ENCODE peak calls at places on chromosomes 16 and 17, in four cellular contexts. One of them, this sample, is unnamed.

GRCh38 chr17:81966343-81967243 is 5.6 kb upstream of the NOTUM start:
- DNase-seq in NB4: peak
- DNase-seq in tibial artery: no peak
- DNase-seq in kidney epithelial cell: no peak
- DNase-seq in this sample: no peak

GRCh38 chr17:56681561-56682266 is 88.2 kb downstream of the NOG start:
- DNase-seq in NB4: peak
- DNase-seq in kidney epithelial cell: peak
- DNase-seq in tibial artery: no peak
- DNase-seq in this sample: peak

GRCh38 chr17:54096216-54096615 is 273.5 kb downstream of the KIF2B start:
- DNase-seq in tibial artery: no peak
- DNase-seq in NB4: no peak
- DNase-seq in kidney epithelial cell: no peak
- DNase-seq in this sample: no peak

GRCh38 chr17:68514809-68515208 is 2.6 kb downstream of the PRKAR1A start:
- DNase-seq in NB4: no peak
- DNase-seq in kidney epithelial cell: peak
- DNase-seq in tibial artery: no peak
- DNase-seq in this sample: peak

GRCh38 chr17:15323147-15323546 is 18.2 kb downstream of the TEKT3 start:
- DNase-seq in kidney epithelial cell: no peak
- DNase-seq in tibial artery: no peak
- DNase-seq in NB4: no peak
- DNase-seq in this sample: no peak

GRCh38 chr16:47143329-47143676 is 442 bp downstream of the NETO2 start:
- DNase-seq in NB4: peak
- DNase-seq in kidney epithelial cell: no peak
- DNase-seq in tibial artery: peak
- DNase-seq in this sample: peak

GRCh38 chr16:85965125-85965524 is 66.2 kb downstream of the IRF8 start:
- DNase-seq in kidney epithelial cell: no peak
- DNase-seq in tibial artery: no peak
- DNase-seq in NB4: no peak
- DNase-seq in this sample: no peak

GRCh38 chr17:21545051-21545450 is 147.3 kb upstream of the KCNJ18 start:
- DNase-seq in NB4: peak
- DNase-seq in kidney epithelial cell: no peak
- DNase-seq in tibial artery: no peak
- DNase-seq in this sample: no peak

GRCh38 chr17:75872434-75873351 is 5.7 kb downstream of the TRIM47 start:
- DNase-seq in tibial artery: peak
- DNase-seq in NB4: no peak
- DNase-seq in kidney epithelial cell: no peak
- DNase-seq in this sample: peak

GRCh38 chr17:77042688-77043330 is 98.0 kb upstream of the SEC14L1 start:
- DNase-seq in kidney epithelial cell: no peak
- DNase-seq in NB4: no peak
- DNase-seq in tibial artery: no peak
- DNase-seq in this sample: no peak

GRCh38 chr16:27677300-27677699 is 127.4 kb downstream of the KATNIP start:
- DNase-seq in tibial artery: no peak
- DNase-seq in kidney epithelial cell: peak
- DNase-seq in NB4: no peak
- DNase-seq in this sample: no peak

GRCh38 chr16:66292241-66292935 is 74.1 kb upstream of the CDH5 start:
- DNase-seq in NB4: no peak
- DNase-seq in kidney epithelial cell: no peak
- DNase-seq in tibial artery: no peak
- DNase-seq in this sample: no peak

GRCh38 chr17:74871329-74872076 is 1.3 kb downstream of the FDXR start:
- DNase-seq in kidney epithelial cell: no peak
- DNase-seq in NB4: no peak
- DNase-seq in tibial artery: no peak
- DNase-seq in this sample: no peak

GRCh38 chr16:867421-868385 is 67.2 kb upstream of the GNG13 start:
- DNase-seq in tibial artery: no peak
- DNase-seq in NB4: no peak
- DNase-seq in kidney epithelial cell: no peak
- DNase-seq in this sample: no peak

GRCh38 chr16:57986196-57986595 is 14.3 kb downstream of the ZNF319 start:
- DNase-seq in kidney epithelial cell: no peak
- DNase-seq in NB4: no peak
- DNase-seq in tibial artery: no peak
- DNase-seq in this sample: no peak

GRCh38 chr17:16938496-16939270 is 33.2 kb downstream of the TNFRSF13B start:
- DNase-seq in tibial artery: peak
- DNase-seq in NB4: no peak
- DNase-seq in kidney epithelial cell: no peak
- DNase-seq in this sample: no peak

GRCh38 chr16:58422809-58423208 is 30.5 kb downstream of the GINS3 start:
- DNase-seq in NB4: no peak
- DNase-seq in tibial artery: no peak
- DNase-seq in kidney epithelial cell: no peak
- DNase-seq in this sample: no peak

GRCh38 chr16:67428146-67428731 is 2.7 kb upstream of the HSD11B2 start:
- DNase-seq in NB4: peak
- DNase-seq in tibial artery: peak
- DNase-seq in kidney epithelial cell: no peak
- DNase-seq in this sample: peak

GRCh38 chr16:80746231-80746630 is 58.2 kb downstream of the CDYL2 start:
- DNase-seq in kidney epithelial cell: no peak
- DNase-seq in tibial artery: no peak
- DNase-seq in NB4: no peak
- DNase-seq in this sample: no peak

GRCh38 chr16:87622756-87623319 is 20.5 kb downstream of the JPH3 start:
- DNase-seq in tibial artery: no peak
- DNase-seq in NB4: no peak
- DNase-seq in kidney epithelial cell: no peak
- DNase-seq in this sample: no peak

GRCh38 chr17:75475144-75475835 is 18.9 kb downstream of the TMEM94 start:
- DNase-seq in tibial artery: no peak
- DNase-seq in NB4: no peak
- DNase-seq in kidney epithelial cell: no peak
- DNase-seq in this sample: no peak

GRCh38 chr16:76318565-76318964 is 41.4 kb downstream of the CNTNAP4 start:
- DNase-seq in kidney epithelial cell: no peak
- DNase-seq in NB4: no peak
- DNase-seq in tibial artery: no peak
- DNase-seq in this sample: no peak

GRCh38 chr16:79348521-79349306 is 251.8 kb downstream of the MAF start:
- DNase-seq in NB4: no peak
- DNase-seq in tibial artery: no peak
- DNase-seq in kidney epithelial cell: no peak
- DNase-seq in this sample: no peak

GRCh38 chr16:26672206-26672605 is 394.5 kb upstream of the C16orf82 start:
- DNase-seq in NB4: no peak
- DNase-seq in kidney epithelial cell: no peak
- DNase-seq in tibial artery: no peak
- DNase-seq in this sample: no peak

GRCh38 chr17:76431509-76431908 is 21.4 kb downstream of the UBE2O start:
- DNase-seq in kidney epithelial cell: no peak
- DNase-seq in tibial artery: no peak
- DNase-seq in NB4: no peak
- DNase-seq in this sample: no peak

GRCh38 chr17:46894476-46895151 is 28.3 kb upstream of the GOSR2 start:
- DNase-seq in NB4: no peak
- DNase-seq in kidney epithelial cell: no peak
- DNase-seq in tibial artery: no peak
- DNase-seq in this sample: no peak

GRCh38 chr16:66950971-66951790 is 9.9 kb upstream of the CES3 start:
- DNase-seq in NB4: no peak
- DNase-seq in tibial artery: no peak
- DNase-seq in kidney epithelial cell: no peak
- DNase-seq in this sample: no peak

GRCh38 chr16:2196162-2196980 is at the start of gene CASKIN1:
- DNase-seq in tibial artery: no peak
- DNase-seq in kidney epithelial cell: no peak
- DNase-seq in NB4: peak
- DNase-seq in this sample: no peak

GRCh38 chr17:60766778-60767190 is 89.1 kb downstream of the BCAS3 start:
- DNase-seq in NB4: no peak
- DNase-seq in kidney epithelial cell: no peak
- DNase-seq in tibial artery: no peak
- DNase-seq in this sample: no peak

GRCh38 chr16:24671455-24671954 is 57.9 kb upstream of the TNRC6A start:
- DNase-seq in kidney epithelial cell: no peak
- DNase-seq in tibial artery: no peak
- DNase-seq in NB4: no peak
- DNase-seq in this sample: no peak

GRCh38 chr16:69073181-69073669 is 32.2 kb upstream of the HAS3 start:
- DNase-seq in tibial artery: no peak
- DNase-seq in NB4: no peak
- DNase-seq in kidney epithelial cell: peak
- DNase-seq in this sample: peak

GRCh38 chr17:35241520-35241919 is 1.4 kb upstream of the SLFN5 start:
- DNase-seq in NB4: no peak
- DNase-seq in tibial artery: no peak
- DNase-seq in kidney epithelial cell: no peak
- DNase-seq in this sample: no peak